ENCODE peak calls at places on chromosomes 5 and 9, in five cellular contexts. L is anterior cingulate cortex, I is SK-N-DZ, C is Peyer's patch, X is T-helper 17 cell. F is an unnamed sample.

GRCh38 chr5:82820188-82820587 is 257.0 kb downstream of the TMEM167A start:
- DNase-seq in L (no peak), I (no peak), C (no peak), X (no peak), F (peak)

GRCh38 chr9:137045294-137046093 is 483 bp downstream of the NPDC1 start:
- DNase-seq in L (no peak), I (no peak), C (no peak), X (no peak), F (no peak)

GRCh38 chr5:115423541-115423940 is 121.0 kb downstream of the FEM1C start:
- DNase-seq in L (peak), I (no peak), C (peak), X (no peak), F (peak)

GRCh38 chr9:16964228-16964627 is 93.8 kb upstream of the BNC2 start:
- DNase-seq in L (no peak), I (no peak), C (no peak), X (no peak), F (peak)

GRCh38 chr9:82313697-82314096 is 325.1 kb downstream of the SPATA31D1 start:
- DNase-seq in L (no peak), I (no peak), C (no peak), X (no peak), F (no peak)

GRCh38 chr9:34185778-34186551 is 7.1 kb downstream of the UBAP1 start:
- DNase-seq in L (no peak), I (no peak), C (peak), X (no peak), F (peak)

GRCh38 chr9:98607787-98608186 is 100.9 kb downstream of the GABBR2 start:
- DNase-seq in L (no peak), I (no peak), C (no peak), X (no peak), F (peak)

GRCh38 chr9:136994885-136995224 is 1.5 kb downstream of the CLIC3 start:
- DNase-seq in L (no peak), I (no peak), C (no peak), X (no peak), F (no peak)

GRCh38 chr9:19976226-19976625 is 187.4 kb upstream of the SLC24A2 start:
- DNase-seq in L (no peak), I (no peak), C (no peak), X (no peak), F (no peak)

GRCh38 chr5:33936381-33937016 is at the start of gene RXFP3:
- DNase-seq in L (no peak), I (peak), C (no peak), X (no peak), F (no peak)

GRCh38 chr5:151739939-151740335 is 18.5 kb downstream of the ATOX1 start:
- DNase-seq in L (no peak), I (no peak), C (no peak), X (no peak), F (no peak)

GRCh38 chr5:120152472-120152871 is 311.6 kb upstream of the PRR16 start:
- DNase-seq in L (no peak), I (no peak), C (no peak), X (no peak), F (peak)

GRCh38 chr9:121609845-121610637 is 41.4 kb upstream of the DAB2IP start:
- DNase-seq in L (peak), I (no peak), C (no peak), X (no peak), F (peak)

GRCh38 chr5:125061726-125062125 is 315.3 kb upstream of the ZNF608 start:
- DNase-seq in L (no peak), I (no peak), C (no peak), X (no peak), F (no peak)

GRCh38 chr5:157167219-157167621 is 1.2 kb upstream of the GARIN3 start:
- DNase-seq in L (no peak), I (no peak), C (no peak), X (no peak), F (no peak)

GRCh38 chr9:94014066-94014654 is 59.0 kb upstream of the BARX1 start:
- DNase-seq in L (no peak), I (peak), C (no peak), X (no peak), F (peak)

GRCh38 chr9:89137548-89138462 is 40.8 kb downstream of the SHC3 start:
- DNase-seq in L (peak), I (no peak), C (peak), X (no peak), F (peak)

GRCh38 chr5:107496466-107496865 is 174.3 kb downstream of the EFNA5 start:
- DNase-seq in L (no peak), I (no peak), C (no peak), X (no peak), F (no peak)

GRCh38 chr9:69175488-69175872 is 1.4 kb downstream of the TJP2 start:
- DNase-seq in L (no peak), I (no peak), C (no peak), X (no peak), F (no peak)

GRCh38 chr5:345404-346195 is 24.1 kb downstream of the AHRR start:
- DNase-seq in L (no peak), I (peak), C (no peak), X (no peak), F (no peak)

GRCh38 chr5:113336975-113337374 is 97.8 kb downstream of the TSSK1B start:
- DNase-seq in L (no peak), I (peak), C (no peak), X (no peak), F (peak)

GRCh38 chr5:136984772-136985455 is 514.2 kb downstream of the SPOCK1 start:
- DNase-seq in L (peak), I (no peak), C (no peak), X (no peak), F (no peak)

GRCh38 chr9:4508246-4508906 is 18.1 kb downstream of the SLC1A1 start:
- DNase-seq in L (no peak), I (no peak), C (peak), X (no peak), F (peak)

GRCh38 chr9:130453487-130453886 is 8.7 kb downstream of the ASS1 start:
- DNase-seq in L (peak), I (no peak), C (no peak), X (no peak), F (peak)

GRCh38 chr5:57505640-57506039 is 23.0 kb upstream of the ACTBL2 start:
- DNase-seq in L (no peak), I (no peak), C (no peak), X (no peak), F (no peak)

GRCh38 chr5:32329395-32329834 is 16.7 kb upstream of the MTMR12 start:
- DNase-seq in L (peak), I (peak), C (peak), X (peak), F (peak)

GRCh38 chr5:149807614-149808013 is 77.5 kb downstream of the PPARGC1B start:
- DNase-seq in L (no peak), I (no peak), C (no peak), X (no peak), F (no peak)

GRCh38 chr9:124414612-124415011 is 630 bp downstream of the PSMB7 start:
- DNase-seq in L (no peak), I (no peak), C (no peak), X (no peak), F (no peak)